ENCODE peak calls at places on chromosomes 5 and 9, in six cellular contexts. K is nephron progenitor cell, W is cardiac muscle cell, G is HCT116, X is brain microvascular endothelial cell, Y is fibroblast of mammary gland. A is an unnamed sample.

GRCh38 chr9:121717141-121717749 is 65.8 kb downstream of the DAB2IP start:
- DNase-seq in K (no peak), W (no peak), G (no peak), X (no peak), Y (no peak), A (no peak)

GRCh38 chr9:108727580-108728056 is 128.2 kb downstream of the ACTL7B start:
- DNase-seq in K (no peak), W (peak), G (no peak), X (no peak), Y (no peak), A (no peak)

GRCh38 chr9:136110082-136111061 is 8.3 kb downstream of the TMEM250 start:
- DNase-seq in K (no peak), W (no peak), G (no peak), X (no peak), Y (peak), A (no peak)

GRCh38 chr9:127877566-127877998 is at the start of gene AK1:
- DNase-seq in K (peak), W (peak), G (no peak), X (peak), Y (peak), A (peak)

GRCh38 chr5:124402144-124402581 is 344.3 kb downstream of the ZNF608 start:
- DNase-seq in K (no peak), W (no peak), G (no peak), X (no peak), Y (peak), A (no peak)

GRCh38 chr5:3004361-3005080 is 253.0 kb upstream of the IRX2 start:
- DNase-seq in K (no peak), W (no peak), G (no peak), X (no peak), Y (no peak), A (no peak)

GRCh38 chr5:73826761-73827450 is 200.9 kb downstream of the ARHGEF28 start:
- DNase-seq in K (no peak), W (no peak), G (no peak), X (peak), Y (peak), A (no peak)

GRCh38 chr5:157670662-157671591 is at the start of gene C5orf52:
- DNase-seq in K (peak), W (peak), G (no peak), X (peak), Y (peak), A (peak)

GRCh38 chr5:124259017-124259416 is 487.4 kb downstream of the ZNF608 start:
- DNase-seq in K (no peak), W (no peak), G (no peak), X (no peak), Y (no peak), A (no peak)

GRCh38 chr9:136644593-136645342 is 17.9 kb upstream of the EGFL7 start:
- DNase-seq in K (peak), W (peak), G (peak), X (no peak), Y (peak), A (peak)

GRCh38 chr9:127102176-127102575 is 20.3 kb downstream of the ANGPTL2 start:
- DNase-seq in K (no peak), W (no peak), G (no peak), X (no peak), Y (no peak), A (no peak)

GRCh38 chr5:14503017-14503680 is 78.4 kb upstream of the OTULINL start:
- DNase-seq in K (no peak), W (no peak), G (no peak), X (no peak), Y (peak), A (no peak)

GRCh38 chr9:92564479-92564878 is 28.7 kb upstream of the ECM2 start:
- DNase-seq in K (no peak), W (no peak), G (no peak), X (no peak), Y (peak), A (no peak)

GRCh38 chr9:9753266-9753665 is 859.5 kb downstream of the PTPRD start:
- DNase-seq in K (no peak), W (no peak), G (no peak), X (no peak), Y (no peak), A (no peak)

GRCh38 chr5:119250946-119251901 is 104.6 kb upstream of the TNFAIP8 start:
- DNase-seq in K (no peak), W (no peak), G (no peak), X (no peak), Y (peak), A (no peak)

GRCh38 chr5:150945501-150945900 is 40.7 kb upstream of the ZNF300 start:
- DNase-seq in K (no peak), W (no peak), G (no peak), X (no peak), Y (peak), A (no peak)

GRCh38 chr9:136180586-136180985 is 24.3 kb downstream of the LHX3 start:
- DNase-seq in K (no peak), W (no peak), G (no peak), X (no peak), Y (no peak), A (peak)

GRCh38 chr9:137986268-137987099 is 108.9 kb downstream of the CACNA1B start:
- DNase-seq in K (no peak), W (no peak), G (no peak), X (no peak), Y (no peak), A (no peak)

GRCh38 chr9:121399883-121400607 is 30.0 kb upstream of the STOM start:
- DNase-seq in K (peak), W (peak), G (peak), X (peak), Y (peak), A (no peak)

GRCh38 chr9:14531424-14532269 is 161.6 kb downstream of the ZDHHC21 start:
- DNase-seq in K (no peak), W (no peak), G (no peak), X (no peak), Y (no peak), A (no peak)

GRCh38 chr9:93644397-93645088 is 68.2 kb downstream of the PHF2 start:
- DNase-seq in K (no peak), W (no peak), G (no peak), X (no peak), Y (no peak), A (peak)

GRCh38 chr5:133193794-133194193 is 142.0 kb downstream of the HSPA4 start:
- DNase-seq in K (no peak), W (no peak), G (no peak), X (no peak), Y (no peak), A (no peak)

GRCh38 chr9:85742630-85742928 is 825 bp upstream of the AGTPBP1 start:
- DNase-seq in K (no peak), W (no peak), G (no peak), X (no peak), Y (peak), A (no peak)

GRCh38 chr5:171309526-171310333 is 682 bp downstream of the TLX3 start:
- DNase-seq in K (peak), W (no peak), G (peak), X (no peak), Y (no peak), A (peak)

GRCh38 chr5:138408023-138408422 is 30.8 kb upstream of the REEP2 start:
- DNase-seq in K (no peak), W (no peak), G (no peak), X (no peak), Y (no peak), A (peak)

GRCh38 chr9:116937361-116937760 is 250.3 kb downstream of the TRIM32 start:
- DNase-seq in K (no peak), W (no peak), G (no peak), X (no peak), Y (no peak), A (no peak)

GRCh38 chr9:94801685-94802084 is 75.2 kb downstream of the AOPEP start:
- DNase-seq in K (no peak), W (no peak), G (no peak), X (no peak), Y (peak), A (no peak)

GRCh38 chr5:35360671-35361070 is 130.4 kb upstream of the PRLR start:
- DNase-seq in K (no peak), W (no peak), G (no peak), X (no peak), Y (no peak), A (no peak)

GRCh38 chr5:37975531-37975930 is 135.7 kb upstream of the GDNF start:
- DNase-seq in K (no peak), W (no peak), G (no peak), X (peak), Y (no peak), A (no peak)

GRCh38 chr9:12719431-12719830 is 26.2 kb downstream of the TYRP1 start:
- DNase-seq in K (no peak), W (peak), G (peak), X (no peak), Y (peak), A (no peak)

GRCh38 chr5:174970502-174970901 is 246.1 kb downstream of the MSX2 start:
- DNase-seq in K (no peak), W (no peak), G (no peak), X (no peak), Y (no peak), A (no peak)

GRCh38 chr5:148875205-148875875 is 48.9 kb downstream of the ADRB2 start:
- DNase-seq in K (no peak), W (no peak), G (no peak), X (peak), Y (peak), A (no peak)

GRCh38 chr9:116928884-116929283 is 241.8 kb downstream of the TRIM32 start:
- DNase-seq in K (no peak), W (no peak), G (no peak), X (no peak), Y (no peak), A (no peak)

GRCh38 chr9:28073278-28073677 is 500.0 kb upstream of the C9orf72 start:
- DNase-seq in K (peak), W (peak), G (peak), X (peak), Y (peak), A (peak)

GRCh38 chr5:39014544-39014943 is 59.7 kb downstream of the RICTOR start:
- DNase-seq in K (no peak), W (no peak), G (no peak), X (peak), Y (peak), A (no peak)

GRCh38 chr9:89247431-89248370 is 63.3 kb upstream of the CKS2 start:
- DNase-seq in K (no peak), W (no peak), G (no peak), X (no peak), Y (no peak), A (no peak)

GRCh38 chr5:57340681-57341080 is 141.9 kb downstream of the ACTBL2 start:
- DNase-seq in K (no peak), W (no peak), G (no peak), X (no peak), Y (no peak), A (no peak)

GRCh38 chr5:57335092-57335491 is 147.5 kb downstream of the ACTBL2 start:
- DNase-seq in K (no peak), W (no peak), G (no peak), X (peak), Y (peak), A (no peak)

GRCh38 chr5:57338849-57339340 is 143.7 kb downstream of the ACTBL2 start:
- DNase-seq in K (no peak), W (no peak), G (no peak), X (no peak), Y (no peak), A (no peak)

GRCh38 chr5:57341380-57341979 is 141.1 kb downstream of the ACTBL2 start:
- DNase-seq in K (no peak), W (no peak), G (no peak), X (no peak), Y (no peak), A (no peak)

DNA sequence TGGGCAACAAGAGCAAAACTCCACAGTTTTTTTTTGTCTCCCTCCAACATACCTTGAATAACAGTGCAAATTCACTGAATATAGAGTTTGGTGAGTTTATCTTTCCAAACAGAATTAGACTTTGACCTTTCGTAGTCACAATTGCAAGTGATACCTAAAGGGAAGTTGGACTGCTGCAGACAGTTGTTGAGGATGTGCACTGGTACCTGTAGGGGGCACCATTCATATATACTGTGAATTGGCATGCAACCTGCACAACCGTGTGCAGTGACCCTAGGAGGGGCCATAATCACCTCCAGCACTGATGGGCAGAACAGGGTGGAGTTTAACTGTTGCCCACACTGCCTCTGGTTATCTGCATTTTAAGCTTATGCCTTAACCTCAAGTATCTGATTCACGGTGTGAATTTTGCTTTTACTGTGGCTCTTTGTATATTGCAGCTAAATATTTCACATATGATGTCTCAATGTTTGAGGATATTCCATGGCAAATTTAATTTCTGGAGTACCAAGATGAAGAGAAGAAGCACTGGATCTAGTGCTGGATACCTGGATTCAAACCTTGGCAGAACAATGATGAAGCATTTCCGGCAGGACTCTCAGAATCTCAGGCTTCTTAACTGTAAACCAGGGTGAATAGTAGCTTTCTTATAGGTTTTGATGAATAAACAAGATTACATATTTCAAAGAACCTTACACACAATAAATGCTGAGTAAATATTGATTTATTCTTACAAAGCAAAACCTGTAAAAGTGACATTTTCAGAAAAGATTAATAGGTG is 144.4 kb downstream of the ACTBL2 start:
- DNase-seq in K (peak), W (peak), G (peak), X (no peak), Y (peak), A (no peak)
- TF ChIP-seq CTCF in K (peak), W (peak), G (peak), X (peak), Y (peak), A (no peak)

DNA sequence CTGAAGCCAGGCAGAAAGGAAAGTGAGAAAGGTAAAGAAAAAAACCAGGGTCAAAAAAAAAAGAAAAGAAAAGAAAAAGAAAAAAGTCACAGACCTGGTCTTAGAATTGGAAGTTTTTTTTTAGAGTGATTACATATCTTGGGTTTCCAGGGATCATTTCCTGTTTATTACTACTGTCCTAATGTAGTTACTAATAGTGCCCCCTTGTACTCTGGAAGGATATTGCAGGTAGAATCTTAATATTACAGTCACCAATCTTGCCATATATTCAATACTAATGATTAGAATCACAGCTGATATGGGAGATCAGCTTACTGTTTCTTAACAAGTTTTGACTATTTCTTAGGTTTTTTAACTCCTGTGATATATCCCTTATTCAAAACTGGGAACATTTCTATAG is 543.2 kb upstream of the CDH6 start:
- DNase-seq in K (no peak), W (no peak), G (no peak), X (no peak), Y (no peak), A (no peak)
- TF ChIP-seq CTCF in K (no peak), W (no peak), G (no peak), X (no peak), Y (no peak), A (no peak)

DNA sequence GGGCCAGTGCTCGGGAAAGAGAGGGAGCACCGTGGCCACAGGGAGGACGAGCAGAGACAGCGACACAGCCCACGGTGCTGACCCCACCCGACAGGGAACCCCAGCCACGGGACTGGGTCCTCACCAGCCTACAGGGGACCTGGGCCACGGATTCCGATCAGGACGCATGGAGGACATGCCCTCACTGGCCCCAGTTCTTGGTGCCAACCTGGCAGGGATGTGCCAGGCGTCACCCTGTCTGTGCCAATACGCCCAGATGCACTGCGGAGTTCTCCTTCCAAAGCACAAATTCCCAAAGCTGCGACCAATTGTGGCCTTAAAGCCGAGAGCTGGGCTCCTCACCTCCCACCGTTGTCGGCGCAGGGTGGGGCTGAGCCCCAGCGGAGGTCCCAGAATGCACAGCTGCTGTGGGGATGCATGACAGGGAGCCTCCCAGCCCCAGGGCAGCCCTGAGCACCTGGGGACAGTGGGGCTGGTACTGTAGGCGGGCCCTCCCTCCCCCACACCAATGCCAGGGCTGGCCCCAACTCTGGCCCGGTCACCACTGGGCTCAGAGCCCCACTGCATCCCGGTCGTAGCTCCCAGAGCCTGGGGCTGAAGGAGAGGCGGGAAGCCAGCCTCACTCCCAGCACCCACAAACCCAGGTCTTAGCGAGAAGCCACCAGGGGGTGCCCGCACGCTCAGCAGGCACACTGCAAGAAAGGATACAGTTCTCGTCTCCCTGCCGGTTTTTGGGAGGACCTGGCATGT is 44.2 kb downstream of the NKD2 start:
- DNase-seq in K (no peak), W (no peak), G (no peak), X (no peak), Y (no peak), A (peak)
- TF ChIP-seq CTCF in K (no peak), W (no peak), G (no peak), X (no peak), Y (no peak), A (no peak)

DNA sequence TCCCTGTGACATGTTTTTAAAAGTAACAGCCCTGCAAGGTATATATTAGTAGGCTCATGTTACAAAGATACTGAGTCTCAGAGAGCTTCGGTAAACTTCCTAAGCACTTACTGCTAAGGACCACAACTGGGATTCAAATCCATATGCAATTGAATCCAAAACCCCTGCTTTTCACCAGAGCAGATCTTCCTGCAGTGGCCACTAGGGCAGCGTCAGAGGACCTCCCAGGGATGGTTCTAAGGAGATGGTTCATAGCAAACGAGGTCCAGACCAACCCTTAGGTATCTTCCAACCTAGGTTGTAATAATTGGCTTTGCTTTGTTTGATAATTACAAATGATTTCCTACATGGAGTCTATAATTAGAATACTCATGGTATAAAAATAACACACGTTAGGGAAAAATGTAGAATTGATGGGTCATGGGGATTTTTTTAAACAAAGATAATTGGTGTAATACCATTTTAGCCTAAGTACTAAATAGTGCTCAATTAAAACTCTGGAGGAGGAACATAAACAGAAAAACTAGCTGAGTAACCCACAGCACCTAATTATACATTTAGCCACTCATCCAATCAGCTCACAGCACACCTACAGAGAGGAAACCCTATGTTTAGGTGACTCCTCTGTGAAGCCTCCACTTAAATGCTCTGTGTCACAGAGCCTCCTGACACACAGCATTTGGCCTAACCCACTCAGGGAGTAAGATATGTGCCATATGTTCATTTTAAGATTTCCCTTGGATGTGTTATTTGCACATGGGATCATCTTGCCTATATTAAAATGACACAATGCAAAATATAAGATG is 10.0 kb upstream of the CAST start:
- DNase-seq in K (no peak), W (no peak), G (no peak), X (no peak), Y (no peak), A (peak)
- TF ChIP-seq CTCF in K (peak), W (peak), G (peak), X (peak), Y (peak), A (peak)

DNA sequence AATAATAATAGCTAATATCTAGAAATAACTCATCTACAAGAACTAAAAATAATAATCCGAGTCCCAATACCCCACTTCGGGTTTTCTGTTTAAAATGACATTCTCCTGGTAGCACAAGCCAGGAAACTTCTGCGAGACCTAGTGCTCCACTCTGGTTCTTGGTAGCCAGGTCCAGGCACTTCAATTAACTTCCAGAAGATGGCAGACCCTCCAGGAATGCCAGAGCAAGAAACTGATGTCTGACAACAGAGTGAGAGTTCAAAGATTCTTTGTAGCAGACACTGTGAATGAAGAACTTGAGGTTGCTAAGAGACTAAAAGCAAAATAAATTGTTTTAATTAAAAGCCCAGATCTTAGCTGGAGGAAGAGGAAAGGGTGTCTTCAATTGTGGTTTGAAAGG is 1963.3 kb upstream of the CDH9 start:
- DNase-seq in K (peak), W (peak), G (no peak), X (no peak), Y (no peak), A (no peak)
- TF ChIP-seq CTCF in K (peak), W (no peak), G (no peak), X (no peak), Y (no peak), A (no peak)

A was measured in glutamatergic neuron.